ENCODE peak calls at places on chromosomes 5 and 9, in six cellular contexts. A is A549, P is SK-N-SH, G is GM12878, L is K562, T is Panc1. Y is an unnamed sample.

GRCh38 chr9:5493597-5494511 is 16.5 kb upstream of the PDCD1LG2 start:
- DNase-seq in G (peak), P (no peak), A (no peak), T (no peak), L (peak), Y (peak)

GRCh38 chr5:55102345-55102744 is at the start of gene GZMA:
- DNase-seq in G (no peak), L (no peak), A (no peak), P (no peak), T (no peak), Y (no peak)

GRCh38 chr9:111068816-111069215 is 30.5 kb upstream of the LPAR1 start:
- DNase-seq in P (no peak), L (no peak), G (no peak), A (no peak), T (no peak), Y (peak)

GRCh38 chr5:74034738-74035137 is 408.7 kb downstream of the ARHGEF28 start:
- DNase-seq in A (no peak), L (no peak), G (no peak), P (no peak), T (no peak), Y (no peak)

GRCh38 chr9:107221321-107221720 is 61.8 kb upstream of the RAD23B start:
- DNase-seq in L (no peak), A (no peak), T (no peak), G (no peak), P (no peak), Y (no peak)

GRCh38 chr9:121839726-121840500 is 188.5 kb downstream of the DAB2IP start:
- DNase-seq in G (peak), A (no peak), P (no peak), T (no peak), L (no peak), Y (no peak)

GRCh38 chr5:37417347-37417746 is 38.2 kb downstream of the WDR70 start:
- DNase-seq in A (no peak), T (no peak), G (no peak), L (no peak), P (no peak), Y (no peak)

GRCh38 chr9:117413346-117414219 is 1.3 kb downstream of the ASTN2 start:
- DNase-seq in A (no peak), T (no peak), P (peak), L (no peak), G (no peak), Y (no peak)

GRCh38 chr5:103434057-103434456 is 128.5 kb downstream of the NUDT12 start:
- DNase-seq in T (no peak), P (no peak), G (no peak), L (peak), A (no peak), Y (no peak)

GRCh38 chr5:116841734-116842133 is 267.1 kb upstream of the SEMA6A start:
- DNase-seq in A (no peak), P (no peak), T (no peak), G (no peak), L (no peak), Y (no peak)

GRCh38 chr5:34658023-34658422 is 1.9 kb downstream of the RAI14 start:
- DNase-seq in L (no peak), P (peak), A (peak), T (no peak), G (no peak), Y (no peak)

GRCh38 chr9:84975926-84976325 is 306.4 kb downstream of the NTRK2 start:
- DNase-seq in L (no peak), T (no peak), P (no peak), G (no peak), A (no peak), Y (no peak)

GRCh38 chr5:143052967-143053682 is 282.9 kb downstream of the ARHGAP26 start:
- DNase-seq in L (no peak), A (no peak), G (no peak), T (no peak), P (no peak), Y (no peak)

GRCh38 chr5:143054480-143054941 is 284.3 kb downstream of the ARHGAP26 start:
- DNase-seq in P (no peak), G (peak), T (no peak), A (no peak), L (peak), Y (no peak)

GRCh38 chr5:143051244-143052058 is 281.3 kb downstream of the ARHGAP26 start:
- DNase-seq in P (no peak), T (no peak), L (peak), A (no peak), G (no peak), Y (peak)

GRCh38 chr5:143055596-143056330 is 285.6 kb downstream of the ARHGAP26 start:
- DNase-seq in G (no peak), L (no peak), P (no peak), A (no peak), T (no peak), Y (no peak)

GRCh38 chr5:143053780-143054179 is 283.6 kb downstream of the ARHGAP26 start:
- DNase-seq in A (no peak), T (no peak), L (no peak), P (no peak), G (no peak), Y (no peak)
- H3K4me3 ChIP-seq in A (no peak), T (no peak), L (no peak), P (no peak), G (peak), Y (no peak)

DNA sequence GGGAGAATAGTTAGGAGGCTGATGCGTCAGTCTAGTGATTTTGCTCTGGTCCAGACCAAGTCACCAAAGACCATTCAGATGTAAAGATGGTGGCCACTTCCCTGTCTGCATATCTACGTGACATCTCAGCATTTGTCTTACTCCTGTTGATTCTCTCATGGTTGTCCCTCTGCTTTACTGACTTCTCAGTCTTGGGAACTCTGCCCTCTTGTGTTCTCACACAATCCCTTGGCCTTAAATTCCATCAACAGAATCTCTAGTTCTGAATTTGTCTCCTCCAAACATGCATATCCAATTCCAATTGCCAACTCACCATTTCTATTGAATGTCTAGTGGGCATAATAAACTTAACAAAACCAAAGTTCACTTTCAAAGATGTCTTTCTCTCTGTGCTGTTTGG is 147.8 kb downstream of the SLC24A2 start:
- DNase-seq in G (no peak), A (no peak), L (peak), T (no peak), P (no peak), Y (no peak)
- TF ChIP-seq CTCF in G (peak), A (no peak), L (peak), T (no peak), P (peak), Y (no peak)

GRCh38 chr5:162068412-162068811 is 839 bp downstream of the GABRG2 start:
- DNase-seq in A (no peak), T (no peak), P (peak), L (peak), G (no peak), Y (peak)
- TF ChIP-seq REST in A (peak), T (peak), P (peak), L (peak), G (peak), Y (peak)

GRCh38 chr9:35341585-35341984 is 148.3 kb upstream of the RUSC2 start:
- DNase-seq in P (no peak), G (no peak), T (no peak), A (no peak), L (no peak), Y (no peak)
- H3K4me3 ChIP-seq in P (no peak), G (no peak), T (no peak), A (no peak), L (no peak), Y (no peak)

GRCh38 chr5:26482817-26483375 is 555.5 kb downstream of the CDH9 start:
- DNase-seq in P (peak), A (peak), T (peak), G (no peak), L (peak), Y (peak)
- TF ChIP-seq CTCF in P (peak), A (peak), T (peak), G (peak), L (peak), Y (peak)

DNA sequence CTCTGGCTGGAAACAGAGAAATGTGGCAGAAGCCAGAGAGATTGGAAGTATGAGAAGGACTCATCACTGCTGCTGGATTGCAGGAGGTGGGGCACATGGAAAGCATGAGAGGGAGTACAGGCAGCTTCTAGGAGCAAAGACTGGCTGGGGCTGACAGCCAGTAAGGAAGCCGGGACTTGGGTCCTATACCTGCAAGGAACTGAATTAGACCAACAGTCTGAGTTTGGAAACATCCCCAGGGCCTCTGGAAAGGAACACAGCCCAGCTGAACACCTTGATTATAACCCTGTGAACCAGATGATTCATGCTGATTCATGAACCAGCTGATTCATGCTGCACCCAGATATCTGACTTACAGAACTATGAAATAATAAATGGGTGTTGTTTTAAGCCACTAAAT is 93.4 kb downstream of the OSTF1 start:
- DNase-seq in A (peak), T (peak), L (peak), G (no peak), P (no peak), Y (peak)
- TF ChIP-seq REST in A (no peak), T (no peak), L (no peak), G (no peak), P (no peak), Y (no peak)

DNA sequence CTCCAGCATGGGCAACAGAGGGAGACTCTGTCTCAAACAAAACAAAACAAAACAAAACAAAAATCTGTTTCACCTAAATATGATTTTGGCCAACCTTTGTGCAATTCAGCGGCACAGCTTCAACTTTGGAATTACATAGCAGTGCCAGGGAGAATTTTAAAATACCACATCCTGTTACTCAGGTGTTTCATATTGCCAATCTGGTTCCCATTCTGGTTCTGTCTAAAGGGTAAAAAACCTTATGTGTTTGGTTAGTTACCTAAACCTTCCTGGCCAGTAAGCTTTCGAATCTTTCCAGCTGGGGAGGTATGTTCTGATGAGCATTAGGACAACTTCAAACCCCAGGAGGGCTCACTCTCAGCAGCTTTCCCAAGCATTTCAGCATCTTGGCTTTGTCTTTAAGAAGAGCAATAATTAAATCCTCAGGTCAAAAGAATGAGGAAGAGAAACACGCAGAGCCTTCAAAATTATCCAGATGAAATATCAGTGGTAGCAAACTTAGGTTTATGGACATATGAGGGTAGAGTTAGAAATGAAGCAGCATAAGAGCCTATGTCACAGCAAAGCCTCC is 2.7 kb downstream of the DAB2 start:
- DNase-seq in P (no peak), L (no peak), T (no peak), G (no peak), A (no peak), Y (no peak)
- H3K4me3 ChIP-seq in P (peak), L (no peak), T (no peak), G (no peak), A (no peak), Y (no peak)

GRCh38 chr9:126914458-126915280 is at the start of gene RALGPS1:
- DNase-seq in P (peak), T (peak), G (peak), L (peak), A (peak), Y (peak)

GRCh38 chr9:126915281-126915816 is 767 bp downstream of the RALGPS1 start:
- DNase-seq in G (no peak), L (peak), P (no peak), A (peak), T (no peak), Y (no peak)

GRCh38 chr9:126919193-126919592 is 4.6 kb downstream of the RALGPS1 start:
- DNase-seq in A (no peak), L (no peak), T (no peak), P (no peak), G (no peak), Y (no peak)

GRCh38 chr9:126915846-126916543 is 1.4 kb downstream of the RALGPS1 start:
- DNase-seq in T (no peak), A (no peak), P (no peak), G (no peak), L (no peak), Y (no peak)

GRCh38 chr9:126916909-126917308 is 2.3 kb downstream of the RALGPS1 start:
- DNase-seq in G (no peak), L (peak), T (no peak), P (no peak), A (no peak), Y (no peak)
- TF ChIP-seq CTCF in G (peak), L (peak), T (no peak), P (peak), A (no peak), Y (peak)

Y was measured in HL-60.